ENCODE peak calls at places on chromosomes 2 and 18, in seven cellular contexts. M is right lobe of liver, K is fibroblast of the aortic adventitia, S is astrocyte of the spinal cord, C is H1, Q is left ventricle myocardium inferior, U is OCI-LY7. B is an unnamed sample.

GRCh38 chr18:27685807-27686412 is 491.0 kb downstream of the CDH2 start:
- DNase-seq in K (peak), M (no peak), C (no peak), U (peak), S (peak), Q (no peak), B (no peak)

GRCh38 chr18:13281406-13281805 is 62.8 kb downstream of the LDLRAD4 start:
- DNase-seq in K (no peak), M (peak), U (no peak), S (no peak), Q (no peak), C (no peak), B (no peak)

GRCh38 chr2:66433945-66434678 is 813 bp upstream of the MEIS1 start:
- DNase-seq in K (peak), M (peak), Q (peak), S (peak), U (peak), C (no peak), B (no peak)

GRCh38 chr2:172931923-172932520 is 143.6 kb upstream of the MAP3K20 start:
- DNase-seq in Q (peak), M (peak), U (peak), C (no peak), S (peak), K (peak), B (no peak)

GRCh38 chr2:5479265-5479928 is 212.8 kb upstream of the SOX11 start:
- DNase-seq in Q (no peak), S (no peak), C (no peak), U (no peak), M (no peak), K (no peak), B (no peak)

GRCh38 chr2:100891911-100892642 is 72.1 kb downstream of the NPAS2 start:
- DNase-seq in C (no peak), S (peak), K (peak), Q (peak), M (no peak), U (no peak), B (no peak)

GRCh38 chr2:159758686-159759085 is 39.3 kb downstream of the CD302 start:
- DNase-seq in K (peak), M (no peak), S (no peak), U (no peak), C (no peak), Q (no peak), B (no peak)

GRCh38 chr2:75429036-75429435 is 131.7 kb downstream of the EVA1A start:
- DNase-seq in U (no peak), K (no peak), C (no peak), S (no peak), M (no peak), Q (no peak), B (peak)

GRCh38 chr2:37866535-37866934 is 58.6 kb upstream of the RMDN2 start:
- DNase-seq in Q (no peak), S (no peak), U (no peak), K (no peak), M (no peak), C (no peak), B (no peak)

GRCh38 chr2:109242222-109242653 is 113.2 kb downstream of the SH3RF3 start:
- DNase-seq in U (no peak), C (no peak), Q (peak), K (no peak), M (peak), S (no peak), B (no peak)

DNA sequence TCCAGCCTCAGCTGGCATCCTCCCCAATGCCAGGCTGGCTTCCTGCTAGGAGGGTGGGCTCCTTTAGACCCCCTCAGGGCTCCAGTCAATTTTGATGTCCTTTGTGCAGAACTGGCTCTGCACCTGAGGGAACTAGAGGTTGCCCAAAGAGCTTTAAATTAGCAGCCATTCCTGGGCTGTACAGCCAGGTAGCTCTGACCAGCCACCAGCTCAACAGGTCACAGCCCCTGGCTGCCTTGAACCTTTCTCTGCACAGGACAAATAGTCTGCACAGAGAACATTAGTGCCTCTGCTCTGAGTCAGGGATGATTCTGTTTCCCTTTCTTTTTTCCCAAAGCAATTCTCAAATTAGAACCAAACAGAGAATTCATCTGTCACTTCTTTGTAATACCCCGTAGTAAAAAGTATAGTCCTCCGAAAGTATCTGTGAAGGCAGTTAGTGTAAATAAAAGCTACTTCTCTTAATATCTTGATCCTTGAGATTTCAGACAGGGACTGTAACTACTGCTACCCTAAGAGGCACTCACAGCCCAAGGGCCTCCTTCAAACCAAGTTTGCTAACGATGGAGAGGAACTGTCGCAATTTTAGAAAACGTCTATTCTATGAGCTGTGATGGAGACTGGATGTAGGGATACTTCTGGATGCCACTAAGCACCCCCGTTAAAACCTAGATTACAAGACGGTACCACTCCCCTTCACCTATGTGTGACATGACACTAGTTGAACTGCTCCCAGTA is 3.0 kb downstream of the TTC32 start:
- DNase-seq in M (no peak), C (no peak), S (no peak), Q (no peak), U (no peak), K (no peak), B (no peak)
- H3K4me3 ChIP-seq in M (no peak), C (no peak), S (no peak), Q (peak), U (no peak), K (peak), B (no peak)

GRCh38 chr2:33134764-33135560 is 188.2 kb downstream of the LTBP1 start:
- DNase-seq in Q (no peak), S (no peak), C (no peak), K (peak), U (no peak), M (no peak), B (no peak)

GRCh38 chr2:33136056-33136455 is 189.3 kb downstream of the LTBP1 start:
- DNase-seq in Q (no peak), M (no peak), C (no peak), S (peak), K (peak), U (no peak), B (no peak)

GRCh38 chr2:33133436-33133835 is 186.7 kb downstream of the LTBP1 start:
- DNase-seq in S (peak), M (peak), C (no peak), U (no peak), K (peak), Q (peak), B (no peak)

GRCh38 chr2:33135645-33136044 is 188.9 kb downstream of the LTBP1 start:
- DNase-seq in U (no peak), M (no peak), K (peak), Q (no peak), C (no peak), S (no peak), B (no peak)

GRCh38 chr2:33134086-33134763 is 187.5 kb downstream of the LTBP1 start:
- DNase-seq in U (no peak), M (peak), Q (peak), S (peak), K (peak), C (no peak), B (peak)
- H3K4me3 ChIP-seq in U (no peak), M (peak), Q (peak), S (peak), K (peak), C (no peak), B (peak)

GRCh38 chr2:182863642-182864041 is 2.8 kb downstream of the FRZB start:
- DNase-seq in U (no peak), Q (no peak), S (no peak), K (no peak), M (no peak), C (no peak), B (no peak)

GRCh38 chr2:182867411-182868048 is 1.1 kb upstream of the FRZB start:
- DNase-seq in Q (no peak), M (no peak), U (no peak), S (no peak), K (no peak), C (no peak), B (no peak)

GRCh38 chr2:182866095-182866460 is 359 bp downstream of the FRZB start:
- DNase-seq in C (no peak), U (no peak), S (peak), Q (no peak), K (no peak), M (no peak), B (no peak)

GRCh38 chr2:182866461-182867369 is at the start of gene FRZB:
- DNase-seq in C (peak), S (peak), U (no peak), Q (peak), K (peak), M (peak), B (peak)

DNA sequence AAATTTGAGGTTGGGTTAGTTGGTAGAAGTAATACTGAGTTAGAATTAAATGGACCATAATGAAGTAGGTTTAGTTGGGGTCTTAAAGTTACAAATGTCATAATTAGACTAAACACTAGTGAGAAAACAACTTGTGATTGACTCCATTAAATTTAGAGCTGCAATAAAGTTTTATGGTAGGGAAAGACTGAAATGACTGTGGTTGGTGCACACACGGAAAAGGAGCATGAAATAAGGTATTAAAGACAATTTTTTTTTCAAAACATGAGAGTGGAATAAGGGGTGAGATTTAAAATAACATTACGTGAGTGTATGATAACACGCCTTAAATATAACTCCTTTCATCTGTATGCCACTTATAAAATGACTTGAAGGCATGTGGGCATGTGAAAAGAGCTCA is 1.5 kb downstream of the FRZB start:
- DNase-seq in U (no peak), M (no peak), K (no peak), Q (no peak), S (no peak), C (no peak), B (no peak)
- H3K4me3 ChIP-seq in U (no peak), M (no peak), K (no peak), Q (no peak), S (no peak), C (no peak), B (no peak)

DNA sequence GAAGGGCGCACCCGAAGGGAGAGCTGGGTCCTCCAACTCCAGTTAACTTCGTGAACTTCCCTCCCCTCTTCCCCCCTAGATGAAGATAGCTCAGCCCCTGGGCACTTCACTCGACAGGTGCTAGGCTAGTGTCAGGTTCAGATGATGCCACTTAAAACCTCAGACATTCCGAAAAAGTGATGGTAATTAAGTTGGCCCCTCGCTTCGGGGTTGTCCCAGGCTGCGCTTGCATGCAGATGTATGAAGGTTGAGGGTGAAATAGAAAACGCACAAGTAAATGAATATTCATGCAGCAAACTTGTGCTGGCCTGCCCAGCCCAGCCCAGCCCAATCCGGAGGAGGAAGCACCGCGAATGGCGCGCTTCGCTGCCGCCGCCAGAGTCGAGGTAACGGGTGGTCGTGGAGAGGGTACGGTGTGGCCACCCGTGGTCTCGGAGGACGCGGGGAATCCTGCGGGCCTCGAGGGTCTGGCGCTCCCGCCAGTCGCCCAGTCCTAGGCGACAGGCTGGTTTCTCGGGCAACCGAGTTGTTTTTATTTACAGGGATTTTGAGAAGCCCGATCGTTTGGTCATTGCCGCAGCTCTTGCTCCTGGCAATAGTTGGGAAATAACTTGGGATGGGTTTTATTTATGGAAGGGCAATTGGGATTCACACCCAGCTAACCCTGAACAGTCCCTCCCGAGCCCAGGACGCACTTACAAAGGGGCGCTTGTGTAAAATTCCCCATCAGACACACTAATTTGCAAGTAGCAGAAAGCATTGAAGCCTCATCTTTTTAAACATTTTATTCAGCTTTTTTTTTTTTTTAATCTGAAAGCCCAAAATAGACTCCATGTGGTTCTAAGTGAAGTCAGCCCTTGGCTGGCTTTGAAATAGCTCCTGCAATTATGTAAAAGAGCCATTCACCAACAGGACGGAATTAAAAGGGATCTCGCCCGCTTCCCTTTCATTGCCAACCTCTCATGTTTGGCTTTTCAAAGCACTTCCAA is 3.3 kb upstream of the GBX2 start:
- DNase-seq in K (no peak), Q (no peak), U (no peak), C (no peak), M (no peak), S (no peak), B (no peak)
- H3K4me3 ChIP-seq in K (no peak), Q (no peak), U (no peak), C (peak), M (no peak), S (no peak), B (no peak)

DNA sequence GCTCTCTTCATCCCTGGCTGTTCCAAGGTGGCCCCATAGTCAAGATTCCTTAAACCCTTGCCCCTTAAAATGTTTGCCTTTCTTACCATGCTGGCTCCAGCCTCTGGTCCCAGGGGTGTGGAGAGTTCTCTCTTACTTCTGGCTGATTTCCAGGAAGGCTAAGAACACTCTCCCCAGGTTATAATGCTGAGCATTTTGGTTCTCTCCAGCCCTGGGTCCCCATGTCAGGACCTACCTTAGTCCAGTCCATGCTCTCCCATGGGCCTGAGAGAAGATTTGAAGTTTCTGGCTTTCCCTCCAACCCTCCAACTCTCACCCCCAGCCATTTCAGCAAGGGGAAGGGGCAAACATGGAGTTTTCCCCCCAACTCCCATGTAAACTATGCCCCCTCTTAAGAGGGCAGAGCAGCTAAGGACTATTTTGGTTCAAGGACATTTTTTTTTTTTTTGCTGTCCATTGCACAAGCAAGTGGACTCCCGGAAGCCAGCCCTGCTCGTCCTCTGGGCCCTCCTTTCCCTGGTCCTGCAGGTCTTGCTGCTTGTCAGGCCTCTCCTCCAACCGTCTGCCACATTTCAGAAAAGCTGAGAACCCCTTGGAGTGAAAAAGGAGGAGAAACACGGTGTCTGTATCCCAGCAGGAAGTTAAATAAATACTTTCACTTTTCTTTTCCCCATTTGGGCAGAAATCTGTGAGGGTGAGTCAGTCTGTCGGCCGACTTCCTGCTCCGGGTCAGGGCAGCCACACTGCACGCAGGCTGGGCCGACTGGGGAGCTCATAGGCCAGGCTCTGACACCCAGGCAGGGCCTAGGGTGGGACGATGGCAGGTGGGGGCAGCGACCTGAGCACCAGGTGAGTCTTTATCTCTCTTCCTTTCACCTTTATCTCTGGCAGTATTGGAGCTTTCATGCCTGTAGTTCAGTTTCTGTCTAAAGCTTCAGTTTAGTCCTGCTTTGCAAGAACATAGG is at the start of gene SP140L:
- DNase-seq in C (no peak), S (peak), K (peak), U (peak), M (peak), Q (peak), B (peak)
- H3K4me3 ChIP-seq in C (no peak), S (peak), K (peak), U (peak), M (peak), Q (peak), B (peak)

DNA sequence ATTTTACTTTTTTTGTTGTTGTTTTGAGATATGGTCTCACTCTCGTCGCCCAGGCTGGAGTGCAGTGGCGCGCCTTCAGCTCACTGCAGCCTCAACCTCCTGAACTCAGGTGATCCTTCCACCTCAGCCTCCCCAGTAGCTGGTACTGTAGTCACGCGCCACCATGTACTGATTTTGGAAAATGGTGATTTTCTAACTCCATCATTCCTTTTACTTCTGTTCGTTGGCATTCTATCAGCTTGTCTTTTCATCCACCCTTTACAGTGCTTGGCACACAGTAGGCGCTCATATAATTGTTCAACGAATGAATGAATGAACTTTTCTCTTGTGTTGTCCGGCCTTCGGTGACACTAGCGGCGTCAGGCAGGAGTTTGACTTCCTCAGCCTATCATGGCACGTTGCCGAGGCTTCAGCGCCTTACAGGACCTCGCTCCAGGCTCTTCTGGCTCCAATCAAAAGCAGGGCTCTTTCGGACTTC is 393 bp upstream of the MTHFD2 start:
- DNase-seq in U (no peak), Q (no peak), S (no peak), C (no peak), K (no peak), M (no peak), B (no peak)
- H3K4me3 ChIP-seq in U (peak), Q (peak), S (peak), C (peak), K (peak), M (peak), B (peak)

DNA sequence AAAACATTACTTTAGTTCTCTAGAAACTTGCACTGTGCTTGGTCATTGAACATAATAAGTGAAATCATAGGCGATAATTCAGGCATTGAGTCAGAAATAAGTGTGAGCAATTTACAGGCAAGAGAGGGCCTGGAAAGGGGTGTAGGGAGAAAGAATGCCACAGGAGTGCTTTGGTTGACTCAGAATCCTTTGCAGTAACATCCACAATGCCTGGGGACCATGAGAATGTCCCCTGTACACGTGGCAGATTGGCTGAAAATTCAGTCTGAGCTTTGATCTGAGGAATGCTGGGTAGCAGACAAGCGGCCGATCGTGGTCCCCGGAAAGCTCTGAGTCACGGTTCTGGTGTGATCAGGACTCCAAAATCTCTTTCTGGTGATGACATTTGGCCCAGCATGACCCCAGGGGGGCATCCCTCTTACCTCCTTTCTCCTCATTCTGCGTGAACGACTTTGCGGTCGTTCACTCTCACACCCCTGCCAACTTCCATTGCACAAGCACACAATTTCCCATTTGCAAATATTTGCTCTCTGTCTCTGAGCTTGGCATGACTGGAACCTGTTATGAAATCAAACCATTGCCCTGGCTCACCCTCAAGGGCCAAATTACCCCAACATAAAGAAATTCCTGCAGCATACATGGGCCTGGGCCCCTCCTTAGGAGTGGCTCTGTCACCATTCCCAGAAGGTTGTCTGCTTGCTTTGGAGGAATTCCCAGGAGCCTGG is 305.0 kb upstream of the EPAS1 start:
- DNase-seq in U (no peak), M (peak), S (peak), C (no peak), Q (no peak), K (peak), B (peak)
- H3K4me3 ChIP-seq in U (no peak), M (no peak), S (no peak), C (no peak), Q (no peak), K (no peak), B (no peak)

GRCh38 chr2:96407041-96407918 is 71.7 kb downstream of the NCAPH start:
- DNase-seq in Q (peak), K (peak), C (peak), U (peak), M (peak), S (peak), B (no peak)
- H3K4me3 ChIP-seq in Q (no peak), K (no peak), C (no peak), U (no peak), M (no peak), S (no peak), B (no peak)